ENCODE peak calls at places on chromosomes 16 and 17, in eight cellular contexts. One of them, this sample, is unnamed.

GRCh38 chr17:21272881-21273839 is 11.4 kb upstream of the MAP2K3 start:
- DNase-seq in HCT116: no peak
- DNase-seq in cardiac muscle cell: no peak
- DNase-seq in T follicular helper cell: no peak
- DNase-seq in stimulated activated naive B cell treated with anti-CD40 and anti-IgM and Interleukin-4, amounts not matched to agents 10 μg/mL and 1 μg/mL and 100 μg/mL, for 72 hours: no peak
- DNase-seq in HS-5: no peak
- DNase-seq in activated CD4-positive, alpha-beta T cell treated with anti-CD3 and anti-CD28 coated beads, Interleukin-2, amount 50 U/mL, for 4 hours: no peak
- DNase-seq in left ventricle myocardium inferior: no peak
- DNase-seq in this sample: no peak

GRCh38 chr17:78962345-78962983 is 17.3 kb downstream of the LGALS3BP start:
- DNase-seq in left ventricle myocardium inferior: no peak
- DNase-seq in activated CD4-positive, alpha-beta T cell treated with anti-CD3 and anti-CD28 coated beads, Interleukin-2, amount 50 U/mL, for 4 hours: no peak
- DNase-seq in cardiac muscle cell: no peak
- DNase-seq in stimulated activated naive B cell treated with anti-CD40 and anti-IgM and Interleukin-4, amounts not matched to agents 10 μg/mL and 1 μg/mL and 100 μg/mL, for 72 hours: no peak
- DNase-seq in HCT116: peak
- DNase-seq in T follicular helper cell: no peak
- DNase-seq in HS-5: no peak
- DNase-seq in this sample: no peak

GRCh38 chr16:4640572-4641305 is 16.1 kb downstream of the MGRN1 start:
- DNase-seq in left ventricle myocardium inferior: no peak
- DNase-seq in stimulated activated naive B cell treated with anti-CD40 and anti-IgM and Interleukin-4, amounts not matched to agents 10 μg/mL and 1 μg/mL and 100 μg/mL, for 72 hours: no peak
- DNase-seq in cardiac muscle cell: no peak
- DNase-seq in T follicular helper cell: no peak
- DNase-seq in HS-5: no peak
- DNase-seq in activated CD4-positive, alpha-beta T cell treated with anti-CD3 and anti-CD28 coated beads, Interleukin-2, amount 50 U/mL, for 4 hours: no peak
- DNase-seq in HCT116: no peak
- DNase-seq in this sample: no peak

GRCh38 chr17:32746280-32746679 is 130.6 kb downstream of the MYO1D start:
- DNase-seq in cardiac muscle cell: no peak
- DNase-seq in HCT116: no peak
- DNase-seq in activated CD4-positive, alpha-beta T cell treated with anti-CD3 and anti-CD28 coated beads, Interleukin-2, amount 50 U/mL, for 4 hours: no peak
- DNase-seq in HS-5: peak
- DNase-seq in stimulated activated naive B cell treated with anti-CD40 and anti-IgM and Interleukin-4, amounts not matched to agents 10 μg/mL and 1 μg/mL and 100 μg/mL, for 72 hours: no peak
- DNase-seq in left ventricle myocardium inferior: no peak
- DNase-seq in T follicular helper cell: no peak
- DNase-seq in this sample: no peak

GRCh38 chr17:38883592-38884526 is 14.0 kb downstream of the LASP1 start:
- DNase-seq in stimulated activated naive B cell treated with anti-CD40 and anti-IgM and Interleukin-4, amounts not matched to agents 10 μg/mL and 1 μg/mL and 100 μg/mL, for 72 hours: no peak
- DNase-seq in cardiac muscle cell: no peak
- DNase-seq in left ventricle myocardium inferior: no peak
- DNase-seq in HCT116: no peak
- DNase-seq in HS-5: no peak
- DNase-seq in T follicular helper cell: no peak
- DNase-seq in activated CD4-positive, alpha-beta T cell treated with anti-CD3 and anti-CD28 coated beads, Interleukin-2, amount 50 U/mL, for 4 hours: no peak
- DNase-seq in this sample: no peak

GRCh38 chr17:35890774-35891155 is 10.6 kb upstream of the CCL5 start:
- DNase-seq in cardiac muscle cell: no peak
- DNase-seq in HCT116: no peak
- DNase-seq in activated CD4-positive, alpha-beta T cell treated with anti-CD3 and anti-CD28 coated beads, Interleukin-2, amount 50 U/mL, for 4 hours: no peak
- DNase-seq in left ventricle myocardium inferior: no peak
- DNase-seq in T follicular helper cell: peak
- DNase-seq in stimulated activated naive B cell treated with anti-CD40 and anti-IgM and Interleukin-4, amounts not matched to agents 10 μg/mL and 1 μg/mL and 100 μg/mL, for 72 hours: no peak
- DNase-seq in HS-5: no peak
- DNase-seq in this sample: peak

GRCh38 chr17:28177351-28177750 is 134.9 kb downstream of the NLK start:
- DNase-seq in stimulated activated naive B cell treated with anti-CD40 and anti-IgM and Interleukin-4, amounts not matched to agents 10 μg/mL and 1 μg/mL and 100 μg/mL, for 72 hours: no peak
- DNase-seq in HCT116: no peak
- DNase-seq in activated CD4-positive, alpha-beta T cell treated with anti-CD3 and anti-CD28 coated beads, Interleukin-2, amount 50 U/mL, for 4 hours: no peak
- DNase-seq in left ventricle myocardium inferior: no peak
- DNase-seq in HS-5: no peak
- DNase-seq in cardiac muscle cell: no peak
- DNase-seq in T follicular helper cell: no peak
- DNase-seq in this sample: no peak

GRCh38 chr17:66322764-66323163 is 20.4 kb downstream of the PRKCA start:
- DNase-seq in activated CD4-positive, alpha-beta T cell treated with anti-CD3 and anti-CD28 coated beads, Interleukin-2, amount 50 U/mL, for 4 hours: no peak
- DNase-seq in stimulated activated naive B cell treated with anti-CD40 and anti-IgM and Interleukin-4, amounts not matched to agents 10 μg/mL and 1 μg/mL and 100 μg/mL, for 72 hours: no peak
- DNase-seq in left ventricle myocardium inferior: no peak
- DNase-seq in T follicular helper cell: no peak
- DNase-seq in HCT116: no peak
- DNase-seq in cardiac muscle cell: no peak
- DNase-seq in HS-5: no peak
- DNase-seq in this sample: no peak

GRCh38 chr17:46979023-46979870 is at the start of gene RPRML:
- DNase-seq in cardiac muscle cell: peak
- DNase-seq in T follicular helper cell: no peak
- DNase-seq in HCT116: no peak
- DNase-seq in activated CD4-positive, alpha-beta T cell treated with anti-CD3 and anti-CD28 coated beads, Interleukin-2, amount 50 U/mL, for 4 hours: no peak
- DNase-seq in stimulated activated naive B cell treated with anti-CD40 and anti-IgM and Interleukin-4, amounts not matched to agents 10 μg/mL and 1 μg/mL and 100 μg/mL, for 72 hours: peak
- DNase-seq in left ventricle myocardium inferior: peak
- DNase-seq in HS-5: no peak
- DNase-seq in this sample: peak

GRCh38 chr16:75572859-75573542 is 6.8 kb downstream of the GABARAPL2 start:
- DNase-seq in T follicular helper cell: no peak
- DNase-seq in stimulated activated naive B cell treated with anti-CD40 and anti-IgM and Interleukin-4, amounts not matched to agents 10 μg/mL and 1 μg/mL and 100 μg/mL, for 72 hours: no peak
- DNase-seq in HCT116: no peak
- DNase-seq in cardiac muscle cell: no peak
- DNase-seq in HS-5: no peak
- DNase-seq in activated CD4-positive, alpha-beta T cell treated with anti-CD3 and anti-CD28 coated beads, Interleukin-2, amount 50 U/mL, for 4 hours: no peak
- DNase-seq in left ventricle myocardium inferior: no peak
- DNase-seq in this sample: no peak

GRCh38 chr17:60524463-60525346 is 1.3 kb downstream of the APPBP2 start:
- DNase-seq in HCT116: no peak
- DNase-seq in cardiac muscle cell: peak
- DNase-seq in activated CD4-positive, alpha-beta T cell treated with anti-CD3 and anti-CD28 coated beads, Interleukin-2, amount 50 U/mL, for 4 hours: no peak
- DNase-seq in HS-5: no peak
- DNase-seq in left ventricle myocardium inferior: no peak
- DNase-seq in stimulated activated naive B cell treated with anti-CD40 and anti-IgM and Interleukin-4, amounts not matched to agents 10 μg/mL and 1 μg/mL and 100 μg/mL, for 72 hours: no peak
- DNase-seq in T follicular helper cell: no peak
- DNase-seq in this sample: no peak

GRCh38 chr16:4260360-4260759 is 12.5 kb downstream of the TFAP4 start:
- DNase-seq in HS-5: no peak
- DNase-seq in activated CD4-positive, alpha-beta T cell treated with anti-CD3 and anti-CD28 coated beads, Interleukin-2, amount 50 U/mL, for 4 hours: no peak
- DNase-seq in stimulated activated naive B cell treated with anti-CD40 and anti-IgM and Interleukin-4, amounts not matched to agents 10 μg/mL and 1 μg/mL and 100 μg/mL, for 72 hours: no peak
- DNase-seq in HCT116: no peak
- DNase-seq in left ventricle myocardium inferior: no peak
- DNase-seq in cardiac muscle cell: no peak
- DNase-seq in T follicular helper cell: no peak
- DNase-seq in this sample: no peak

GRCh38 chr16:58426095-58426494 is 33.8 kb downstream of the GINS3 start:
- DNase-seq in HCT116: no peak
- DNase-seq in left ventricle myocardium inferior: no peak
- DNase-seq in activated CD4-positive, alpha-beta T cell treated with anti-CD3 and anti-CD28 coated beads, Interleukin-2, amount 50 U/mL, for 4 hours: no peak
- DNase-seq in HS-5: no peak
- DNase-seq in cardiac muscle cell: no peak
- DNase-seq in T follicular helper cell: no peak
- DNase-seq in stimulated activated naive B cell treated with anti-CD40 and anti-IgM and Interleukin-4, amounts not matched to agents 10 μg/mL and 1 μg/mL and 100 μg/mL, for 72 hours: peak
- DNase-seq in this sample: peak

GRCh38 chr17:32626371-32626770 is 139.6 kb downstream of the CDK5R1 start:
- DNase-seq in activated CD4-positive, alpha-beta T cell treated with anti-CD3 and anti-CD28 coated beads, Interleukin-2, amount 50 U/mL, for 4 hours: no peak
- DNase-seq in T follicular helper cell: no peak
- DNase-seq in cardiac muscle cell: no peak
- DNase-seq in left ventricle myocardium inferior: no peak
- DNase-seq in HCT116: no peak
- DNase-seq in stimulated activated naive B cell treated with anti-CD40 and anti-IgM and Interleukin-4, amounts not matched to agents 10 μg/mL and 1 μg/mL and 100 μg/mL, for 72 hours: no peak
- DNase-seq in HS-5: no peak
- DNase-seq in this sample: no peak

GRCh38 chr17:71494045-71494444 is 626.8 kb upstream of the SOX9 start:
- DNase-seq in HCT116: no peak
- DNase-seq in cardiac muscle cell: no peak
- DNase-seq in left ventricle myocardium inferior: no peak
- DNase-seq in stimulated activated naive B cell treated with anti-CD40 and anti-IgM and Interleukin-4, amounts not matched to agents 10 μg/mL and 1 μg/mL and 100 μg/mL, for 72 hours: no peak
- DNase-seq in HS-5: no peak
- DNase-seq in T follicular helper cell: no peak
- DNase-seq in activated CD4-positive, alpha-beta T cell treated with anti-CD3 and anti-CD28 coated beads, Interleukin-2, amount 50 U/mL, for 4 hours: no peak
- DNase-seq in this sample: no peak

GRCh38 chr16:4217246-4218131 is 24.4 kb downstream of the SRL start:
- DNase-seq in left ventricle myocardium inferior: peak
- DNase-seq in T follicular helper cell: no peak
- DNase-seq in stimulated activated naive B cell treated with anti-CD40 and anti-IgM and Interleukin-4, amounts not matched to agents 10 μg/mL and 1 μg/mL and 100 μg/mL, for 72 hours: no peak
- DNase-seq in HS-5: no peak
- DNase-seq in cardiac muscle cell: peak
- DNase-seq in activated CD4-positive, alpha-beta T cell treated with anti-CD3 and anti-CD28 coated beads, Interleukin-2, amount 50 U/mL, for 4 hours: no peak
- DNase-seq in HCT116: no peak
- DNase-seq in this sample: peak

GRCh38 chr17:59355695-59356323 is 24.4 kb downstream of the YPEL2 start:
- DNase-seq in T follicular helper cell: no peak
- DNase-seq in HS-5: no peak
- DNase-seq in activated CD4-positive, alpha-beta T cell treated with anti-CD3 and anti-CD28 coated beads, Interleukin-2, amount 50 U/mL, for 4 hours: no peak
- DNase-seq in left ventricle myocardium inferior: no peak
- DNase-seq in stimulated activated naive B cell treated with anti-CD40 and anti-IgM and Interleukin-4, amounts not matched to agents 10 μg/mL and 1 μg/mL and 100 μg/mL, for 72 hours: no peak
- DNase-seq in HCT116: no peak
- DNase-seq in cardiac muscle cell: no peak
- DNase-seq in this sample: no peak

GRCh38 chr16:30142672-30143346 is 19.8 kb upstream of the MAPK3 start:
- DNase-seq in cardiac muscle cell: no peak
- DNase-seq in HCT116: no peak
- DNase-seq in HS-5: no peak
- DNase-seq in T follicular helper cell: no peak
- DNase-seq in activated CD4-positive, alpha-beta T cell treated with anti-CD3 and anti-CD28 coated beads, Interleukin-2, amount 50 U/mL, for 4 hours: no peak
- DNase-seq in stimulated activated naive B cell treated with anti-CD40 and anti-IgM and Interleukin-4, amounts not matched to agents 10 μg/mL and 1 μg/mL and 100 μg/mL, for 72 hours: no peak
- DNase-seq in left ventricle myocardium inferior: no peak
- DNase-seq in this sample: no peak

GRCh38 chr16:87068751-87069150 is 248.4 kb downstream of the C16orf95 start:
- DNase-seq in HS-5: no peak
- DNase-seq in cardiac muscle cell: no peak
- DNase-seq in left ventricle myocardium inferior: no peak
- DNase-seq in stimulated activated naive B cell treated with anti-CD40 and anti-IgM and Interleukin-4, amounts not matched to agents 10 μg/mL and 1 μg/mL and 100 μg/mL, for 72 hours: no peak
- DNase-seq in activated CD4-positive, alpha-beta T cell treated with anti-CD3 and anti-CD28 coated beads, Interleukin-2, amount 50 U/mL, for 4 hours: no peak
- DNase-seq in T follicular helper cell: no peak
- DNase-seq in HCT116: no peak
- DNase-seq in this sample: no peak

GRCh38 chr16:3730161-3731125 is 13.1 kb upstream of the TRAP1 start:
- DNase-seq in cardiac muscle cell: no peak
- DNase-seq in activated CD4-positive, alpha-beta T cell treated with anti-CD3 and anti-CD28 coated beads, Interleukin-2, amount 50 U/mL, for 4 hours: no peak
- DNase-seq in HCT116: no peak
- DNase-seq in left ventricle myocardium inferior: no peak
- DNase-seq in stimulated activated naive B cell treated with anti-CD40 and anti-IgM and Interleukin-4, amounts not matched to agents 10 μg/mL and 1 μg/mL and 100 μg/mL, for 72 hours: no peak
- DNase-seq in HS-5: no peak
- DNase-seq in T follicular helper cell: no peak
- DNase-seq in this sample: no peak

GRCh38 chr17:82464567-82464929 is 6.0 kb downstream of the NARF start:
- DNase-seq in cardiac muscle cell: no peak
- DNase-seq in HCT116: no peak
- DNase-seq in stimulated activated naive B cell treated with anti-CD40 and anti-IgM and Interleukin-4, amounts not matched to agents 10 μg/mL and 1 μg/mL and 100 μg/mL, for 72 hours: no peak
- DNase-seq in left ventricle myocardium inferior: no peak
- DNase-seq in T follicular helper cell: no peak
- DNase-seq in activated CD4-positive, alpha-beta T cell treated with anti-CD3 and anti-CD28 coated beads, Interleukin-2, amount 50 U/mL, for 4 hours: no peak
- DNase-seq in HS-5: no peak
- DNase-seq in this sample: no peak

GRCh38 chr17:79702550-79703236 is 28.1 kb upstream of the ENPP7 start:
- DNase-seq in HS-5: no peak
- DNase-seq in T follicular helper cell: no peak
- DNase-seq in cardiac muscle cell: no peak
- DNase-seq in HCT116: no peak
- DNase-seq in stimulated activated naive B cell treated with anti-CD40 and anti-IgM and Interleukin-4, amounts not matched to agents 10 μg/mL and 1 μg/mL and 100 μg/mL, for 72 hours: no peak
- DNase-seq in left ventricle myocardium inferior: no peak
- DNase-seq in activated CD4-positive, alpha-beta T cell treated with anti-CD3 and anti-CD28 coated beads, Interleukin-2, amount 50 U/mL, for 4 hours: no peak
- DNase-seq in this sample: no peak